ENCODE peak calls at places on chromosomes 2 and 18, in eight cellular contexts. L is activated CD8-positive, alpha-beta memory T cell treated with anti-CD3 and anti-CD28 coated beads for 1 hour; F is stromal cell of bone marrow; Z is chondrocyte; U is H7; J is activated naive CD4-positive, alpha-beta T cell treated with anti-CD3 and anti-CD28 coated beads, Interleukin-2, amount 50 U/mL, for 16 hours; M is memory B cell; N is T-helper 2 cell. O is an unnamed sample.

GRCh38 chr18:23528580-23529472 is 25.5 kb downstream of the RMC1 start:
- DNase-seq in L (no peak), F (peak), Z (no peak), U (no peak), J (no peak), M (no peak), N (no peak), O (no peak)

GRCh38 chr2:207008105-207008990 is 69.0 kb downstream of the CPO start:
- DNase-seq in L (no peak), F (no peak), Z (no peak), U (peak), J (no peak), M (no peak), N (no peak), O (no peak)

GRCh38 chr18:39414009-39414700 is 1848.6 kb upstream of the CELF4 start:
- DNase-seq in L (no peak), F (peak), Z (no peak), U (no peak), J (no peak), M (no peak), N (no peak), O (no peak)

GRCh38 chr2:88667219-88667618 is 24.3 kb upstream of the RPIA start:
- DNase-seq in L (no peak), F (no peak), Z (no peak), U (no peak), J (no peak), M (no peak), N (no peak), O (no peak)

GRCh38 chr2:42879913-42880737 is 87.7 kb upstream of the HAAO start:
- DNase-seq in L (no peak), F (no peak), Z (no peak), U (no peak), J (no peak), M (no peak), N (no peak), O (no peak)

GRCh38 chr18:7754725-7755181 is 187.6 kb downstream of the PTPRM start:
- DNase-seq in L (no peak), F (no peak), Z (no peak), U (no peak), J (no peak), M (no peak), N (no peak), O (no peak)

GRCh38 chr18:42765225-42765624 is 350.3 kb downstream of the RIT2 start:
- DNase-seq in L (no peak), F (no peak), Z (no peak), U (no peak), J (no peak), M (no peak), N (no peak), O (no peak)

GRCh38 chr2:111617804-111618576 is 266.0 kb downstream of the ANAPC1 start:
- DNase-seq in L (no peak), F (peak), Z (no peak), U (no peak), J (no peak), M (no peak), N (no peak), O (no peak)

GRCh38 chr2:239675856-239676715 is 275.3 kb upstream of the HDAC4 start:
- DNase-seq in L (no peak), F (no peak), Z (no peak), U (peak), J (no peak), M (no peak), N (no peak), O (no peak)

GRCh38 chr2:219434718-219435525 is at the start of gene SPEG:
- DNase-seq in L (no peak), F (no peak), Z (peak), U (peak), J (no peak), M (no peak), N (no peak), O (no peak)

GRCh38 chr2:177232098-177232704 is 19.6 kb downstream of the HNRNPA3 start:
- DNase-seq in L (no peak), F (no peak), Z (no peak), U (no peak), J (no peak), M (no peak), N (no peak), O (no peak)

GRCh38 chr2:134670955-134671354 is 47.8 kb downstream of the TMEM163 start:
- DNase-seq in L (no peak), F (no peak), Z (no peak), U (no peak), J (no peak), M (no peak), N (no peak), O (no peak)

GRCh38 chr18:9701604-9702324 is 6.3 kb upstream of the RAB31 start:
- DNase-seq in L (no peak), F (no peak), Z (no peak), U (no peak), J (no peak), M (no peak), N (no peak), O (no peak)

GRCh38 chr18:21194871-21195771 is 46.9 kb upstream of the GREB1L start:
- DNase-seq in L (no peak), F (peak), Z (no peak), U (no peak), J (no peak), M (no peak), N (no peak), O (no peak)

GRCh38 chr2:241300000-241300399 is 15.5 kb downstream of the HDLBP start:
- DNase-seq in L (peak), F (no peak), Z (no peak), U (peak), J (peak), M (no peak), N (no peak), O (no peak)

GRCh38 chr2:26840937-26841610 is 6.9 kb upstream of the DPYSL5 start:
- DNase-seq in L (no peak), F (no peak), Z (no peak), U (no peak), J (no peak), M (no peak), N (no peak), O (no peak)

GRCh38 chr2:230824406-230824978 is 40.2 kb upstream of the ITM2C start:
- DNase-seq in L (peak), F (peak), Z (no peak), U (peak), J (peak), M (peak), N (peak), O (peak)

GRCh38 chr2:50727940-50728339 is 304.0 kb downstream of the NRXN1 start:
- DNase-seq in L (no peak), F (no peak), Z (no peak), U (no peak), J (no peak), M (no peak), N (no peak), O (no peak)

GRCh38 chr18:8773980-8774379 is 68.6 kb downstream of the MTCL1 start:
- DNase-seq in L (no peak), F (no peak), Z (no peak), U (no peak), J (no peak), M (no peak), N (no peak), O (no peak)

GRCh38 chr2:218301176-218301819 is 9.0 kb upstream of the TMBIM1 start:
- DNase-seq in L (peak), F (peak), Z (no peak), U (peak), J (peak), M (peak), N (peak), O (no peak)

GRCh38 chr2:156434461-156435291 is 1.5 kb upstream of the GPD2 start:
- DNase-seq in L (no peak), F (no peak), Z (no peak), U (peak), J (no peak), M (no peak), N (no peak), O (no peak)

GRCh38 chr2:28185881-28186280 is 206.8 kb upstream of the FOSL2 start:
- DNase-seq in L (no peak), F (peak), Z (no peak), U (no peak), J (no peak), M (no peak), N (no peak), O (no peak)

GRCh38 chr18:21489119-21489750 is 111.3 kb downstream of the ESCO1 start:
- DNase-seq in L (no peak), F (peak), Z (no peak), U (peak), J (no peak), M (no peak), N (no peak), O (peak)

GRCh38 chr2:130819226-130819914 is 17.3 kb upstream of the ARHGEF4 start:
- DNase-seq in L (no peak), F (no peak), Z (peak), U (peak), J (no peak), M (no peak), N (no peak), O (no peak)

GRCh38 chr2:237171396-237171795 is 85.7 kb downstream of the COPS8 start:
- DNase-seq in L (no peak), F (peak), Z (no peak), U (no peak), J (no peak), M (no peak), N (no peak), O (no peak)

GRCh38 chr2:235521844-235522243 is 28.0 kb downstream of the AGAP1 start:
- DNase-seq in L (no peak), F (no peak), Z (no peak), U (no peak), J (no peak), M (no peak), N (no peak), O (no peak)

GRCh38 chr2:232873909-232874641 is 4.0 kb downstream of the SNORC start:
- DNase-seq in L (no peak), F (no peak), Z (no peak), U (no peak), J (no peak), M (no peak), N (no peak), O (no peak)

GRCh38 chr2:96769816-96770215 is 9.1 kb downstream of the CNNM4 start:
- DNase-seq in L (no peak), F (no peak), Z (no peak), U (peak), J (no peak), M (no peak), N (no peak), O (no peak)